ENCODE peak calls at places on chromosomes 12 and 14, in five cellular contexts. A is NCI-H187, K is B cell, B is EH, Z is SJCRH30. S is an unnamed sample.

GRCh38 chr12:70354777-70355176 is 11.3 kb upstream of the KCNMB4 start:
- DNase-seq in K (no peak), A (no peak), B (no peak), Z (no peak), S (no peak)

GRCh38 chr12:71356569-71356968 is 83.0 kb upstream of the LGR5 start:
- DNase-seq in A (no peak), K (no peak), Z (no peak), B (no peak), S (no peak)

GRCh38 chr12:41076114-41076513 is 112.0 kb upstream of the PDZRN4 start:
- DNase-seq in K (no peak), A (no peak), Z (no peak), B (no peak), S (no peak)

GRCh38 chr14:77181124-77181602 is 435 bp upstream of the TMEM63C start:
- DNase-seq in B (no peak), K (no peak), A (no peak), Z (no peak), S (no peak)

GRCh38 chr14:55926007-55926406 is 192.2 kb upstream of the PELI2 start:
- DNase-seq in A (peak), B (no peak), Z (no peak), K (no peak), S (no peak)

GRCh38 chr14:90611936-90612335 is 204.3 kb downstream of the TTC7B start:
- DNase-seq in K (no peak), B (no peak), A (no peak), Z (no peak), S (no peak)

GRCh38 chr12:70831538-70831937 is 89.0 kb downstream of the PTPRR start:
- DNase-seq in B (peak), A (no peak), Z (no peak), K (no peak), S (peak)

GRCh38 chr12:6328945-6329692 is 12.8 kb downstream of the TNFRSF1A start:
- DNase-seq in Z (no peak), K (no peak), A (no peak), B (no peak), S (no peak)

GRCh38 chr14:81423504-81423903 is 23.4 kb upstream of the STON2 start:
- DNase-seq in B (no peak), A (no peak), K (no peak), Z (no peak), S (no peak)

GRCh38 chr12:120367924-120368788 is 808 bp downstream of the MSI1 start:
- DNase-seq in B (no peak), A (no peak), Z (no peak), K (no peak), S (no peak)

GRCh38 chr12:32896438-32897275 is at the start of gene PKP2:
- DNase-seq in A (no peak), B (no peak), K (peak), Z (no peak), S (peak)